ENCODE peak calls at places on chromosomes 11 and 22, in eight cellular contexts. H, N, A, K, E, M, P and S are unnamed samples.

GRCh38 chr11:66081505-66081904 is 11.4 kb downstream of the PACS1 start:
- DNase-seq in H (no peak), N (no peak), A (no peak), K (no peak), E (no peak), M (peak), P (peak), S (peak)

GRCh38 chr11:70712471-70712870 is 314.1 kb downstream of the CTTN start:
- DNase-seq in H (no peak), N (no peak), A (no peak), K (no peak), E (peak), M (no peak), P (peak), S (no peak)

GRCh38 chr11:1706634-1707400 is 9.8 kb downstream of the KRTAP5-6 start:
- DNase-seq in H (peak), N (no peak), A (no peak), K (no peak), E (peak), M (no peak), P (no peak), S (no peak)

GRCh38 chr11:93481279-93481678 is 61.9 kb downstream of the SMCO4 start:
- DNase-seq in H (no peak), N (no peak), A (peak), K (no peak), E (no peak), M (no peak), P (no peak), S (no peak)

GRCh38 chr11:112025682-112026081 is 474 bp downstream of the DLAT start:
- DNase-seq in H (no peak), N (no peak), A (no peak), K (peak), E (peak), M (no peak), P (peak), S (peak)

GRCh38 chr11:19392321-19392720 is 151.6 kb upstream of the E2F8 start:
- DNase-seq in H (no peak), N (no peak), A (no peak), K (no peak), E (no peak), M (no peak), P (peak), S (no peak)

GRCh38 chr11:34653851-34654490 is 33.1 kb downstream of the EHF start:
- DNase-seq in H (peak), N (no peak), A (peak), K (peak), E (peak), M (peak), P (peak), S (no peak)

GRCh38 chr11:117145393-117145761 is 1.3 kb downstream of the PAFAH1B2 start:
- DNase-seq in H (no peak), N (no peak), A (no peak), K (peak), E (peak), M (no peak), P (peak), S (peak)

GRCh38 chr11:66328307-66329144 is 7.7 kb downstream of the RIN1 start:
- DNase-seq in H (peak), N (peak), A (no peak), K (peak), E (peak), M (peak), P (peak), S (peak)

GRCh38 chr11:35986958-35987357 is 43.1 kb downstream of the LDLRAD3 start:
- DNase-seq in H (no peak), N (no peak), A (no peak), K (no peak), E (no peak), M (no peak), P (no peak), S (no peak)

GRCh38 chr22:25202290-25202921 is 2.7 kb downstream of the CRYBB3 start:
- DNase-seq in H (peak), N (peak), A (peak), K (peak), E (peak), M (peak), P (peak), S (peak)

GRCh38 chr11:70142171-70142875 is 60.8 kb upstream of the FADD start:
- DNase-seq in H (peak), N (no peak), A (peak), K (no peak), E (no peak), M (no peak), P (no peak), S (no peak)

GRCh38 chr11:95891423-95892177 is 32.3 kb downstream of the MTMR2 start:
- DNase-seq in H (no peak), N (no peak), A (no peak), K (peak), E (no peak), M (no peak), P (no peak), S (no peak)

GRCh38 chr11:124743050-124743449 is 3.3 kb downstream of the NRGN start:
- DNase-seq in H (no peak), N (no peak), A (no peak), K (no peak), E (no peak), M (no peak), P (no peak), S (no peak)

GRCh38 chr11:64620286-64620962 is 29.4 kb downstream of the SLC22A12 start:
- DNase-seq in H (no peak), N (peak), A (no peak), K (no peak), E (peak), M (no peak), P (no peak), S (no peak)

GRCh38 chr11:6968816-6969215 is 42.6 kb downstream of the ZNF215 start:
- DNase-seq in H (no peak), N (no peak), A (peak), K (peak), E (peak), M (no peak), P (peak), S (no peak)

GRCh38 chr11:129695543-129696308 is 119.9 kb upstream of the TMEM45B start:
- DNase-seq in H (peak), N (no peak), A (no peak), K (no peak), E (peak), M (peak), P (peak), S (peak)

GRCh38 chr11:62665630-62666258 is 632 bp downstream of the CSKMT start:
- DNase-seq in H (no peak), N (peak), A (no peak), K (no peak), E (peak), M (peak), P (peak), S (no peak)

GRCh38 chr22:30324008-30324730 is 2.6 kb downstream of the TBC1D10A start:
- DNase-seq in H (no peak), N (no peak), A (no peak), K (no peak), E (peak), M (no peak), P (peak), S (no peak)

GRCh38 chr22:49812838-49813237 is 14.8 kb downstream of the BRD1 start:
- DNase-seq in H (no peak), N (no peak), A (no peak), K (no peak), E (peak), M (no peak), P (peak), S (no peak)

GRCh38 chr11:76767659-76768058 is 15.5 kb upstream of the TSKU start:
- DNase-seq in H (no peak), N (no peak), A (no peak), K (no peak), E (no peak), M (no peak), P (no peak), S (no peak)

GRCh38 chr11:2551131-2551530 is 106.3 kb downstream of the KCNQ1 start:
- DNase-seq in H (peak), N (peak), A (no peak), K (no peak), E (no peak), M (no peak), P (no peak), S (no peak)

GRCh38 chr22:30290679-30291333 is 1.5 kb upstream of the CASTOR1 start:
- DNase-seq in H (no peak), N (peak), A (peak), K (peak), E (peak), M (peak), P (peak), S (no peak)

GRCh38 chr11:76793834-76794291 is 10.7 kb downstream of the TSKU start:
- DNase-seq in H (no peak), N (no peak), A (no peak), K (no peak), E (no peak), M (no peak), P (no peak), S (no peak)

GRCh38 chr22:24410110-24410856 is 17.1 kb upstream of the ADORA2A start:
- DNase-seq in H (no peak), N (no peak), A (no peak), K (peak), E (peak), M (no peak), P (peak), S (peak)

GRCh38 chr11:36508743-36509142 is 1.3 kb downstream of the TRAF6 start:
- DNase-seq in H (no peak), N (no peak), A (no peak), K (no peak), E (no peak), M (no peak), P (peak), S (no peak)

GRCh38 chr11:86919557-86920210 is 35.5 kb downstream of the FZD4 start:
- DNase-seq in H (peak), N (no peak), A (no peak), K (peak), E (peak), M (no peak), P (peak), S (peak)

GRCh38 chr11:3016861-3017260 is 24.7 kb upstream of the NAP1L4 start:
- DNase-seq in H (no peak), N (no peak), A (no peak), K (no peak), E (no peak), M (no peak), P (no peak), S (no peak)

GRCh38 chr11:73157141-73158010 is 15.3 kb upstream of the FCHSD2 start:
- DNase-seq in H (peak), N (peak), A (no peak), K (peak), E (peak), M (no peak), P (peak), S (peak)

GRCh38 chr11:84969103-84969502 is 658.0 kb downstream of the DLG2 start:
- DNase-seq in H (no peak), N (no peak), A (no peak), K (no peak), E (peak), M (no peak), P (no peak), S (no peak)

GRCh38 chr22:35749808-35750207 is 32.1 kb downstream of the APOL5 start:
- DNase-seq in H (no peak), N (no peak), A (no peak), K (no peak), E (no peak), M (no peak), P (peak), S (peak)

GRCh38 chr11:67002297-67002913 is 20.5 kb upstream of the SYT12 start:
- DNase-seq in H (no peak), N (no peak), A (no peak), K (no peak), E (no peak), M (no peak), P (no peak), S (no peak)

GRCh38 chr11:114399490-114399889 is 821 bp downstream of the C11orf71 start:
- DNase-seq in H (no peak), N (no peak), A (no peak), K (no peak), E (no peak), M (no peak), P (no peak), S (no peak)

GRCh38 chr11:34167961-34168360 is 62.5 kb downstream of the NAT10 start:
- DNase-seq in H (no peak), N (no peak), A (no peak), K (no peak), E (no peak), M (no peak), P (no peak), S (no peak)

GRCh38 chr11:17694711-17695110 is 24.7 kb upstream of the MYOD1 start:
- DNase-seq in H (no peak), N (no peak), A (no peak), K (no peak), E (no peak), M (no peak), P (no peak), S (no peak)

GRCh38 chr11:116825854-116826750 is 3.0 kb upstream of the APOA4 start:
- DNase-seq in H (no peak), N (no peak), A (no peak), K (no peak), E (no peak), M (no peak), P (no peak), S (no peak)

DNA sequence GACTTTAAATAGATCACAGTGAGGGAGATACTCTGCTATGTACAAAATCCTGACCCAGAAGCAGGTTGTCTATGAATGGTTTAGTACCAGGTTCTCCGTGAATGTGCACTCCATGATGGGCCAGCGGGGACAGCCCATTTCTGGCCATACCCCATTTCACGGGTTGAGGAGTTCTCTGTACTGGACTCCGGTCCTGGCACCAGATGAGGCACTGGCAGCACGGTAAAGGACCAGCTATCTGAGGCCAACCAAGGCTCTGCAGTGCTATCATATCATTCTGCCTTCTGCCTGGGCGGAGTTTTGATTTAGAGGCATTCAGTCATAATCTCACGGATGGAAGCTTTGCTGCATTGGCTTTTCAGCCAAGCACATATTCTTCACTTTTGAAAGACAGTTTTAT is 18.5 kb upstream of the KMT5B start:
- DNase-seq in H (peak), N (no peak), A (no peak), K (no peak), E (no peak), M (no peak), P (no peak), S (no peak)
- TF ChIP-seq CTCF in H (no peak), N (no peak), A (no peak), K (no peak), E (no peak), M (no peak), P (no peak), S (no peak)

GRCh38 chr11:61172353-61172752 is 11.1 kb upstream of the VPS37C start:
- DNase-seq in H (peak), N (no peak), A (no peak), K (no peak), E (no peak), M (no peak), P (no peak), S (no peak)

GRCh38 chr11:61172888-61173287 is 11.7 kb upstream of the VPS37C start:
- DNase-seq in H (no peak), N (no peak), A (no peak), K (no peak), E (no peak), M (no peak), P (no peak), S (no peak)

GRCh38 chr11:61174275-61174674 is 13.0 kb upstream of the VPS37C start:
- DNase-seq in H (peak), N (no peak), A (no peak), K (no peak), E (no peak), M (no peak), P (no peak), S (no peak)

GRCh38 chr11:61174949-61175348 is 13.7 kb upstream of the VPS37C start:
- DNase-seq in H (no peak), N (no peak), A (no peak), K (no peak), E (no peak), M (no peak), P (no peak), S (no peak)

DNA sequence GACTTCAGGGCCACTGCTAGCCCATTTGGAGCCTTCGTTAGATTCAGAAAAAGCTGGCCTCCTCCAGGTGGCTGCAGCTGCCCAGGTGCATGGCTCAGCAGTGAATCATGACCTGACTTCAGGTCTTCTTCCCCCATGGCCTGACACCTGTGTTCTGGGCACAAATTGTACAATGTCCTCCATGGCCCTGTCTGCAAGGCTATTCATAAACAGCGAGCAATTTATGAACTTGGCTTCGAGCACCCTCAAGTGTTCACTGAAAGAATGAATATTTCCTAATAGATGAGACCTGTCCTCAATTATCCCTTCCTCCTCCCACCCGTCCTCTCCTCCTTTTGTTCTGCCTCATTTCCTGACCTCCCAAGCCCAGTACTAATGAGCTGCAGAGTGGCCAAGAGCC is 12.2 kb upstream of the VPS37C start:
- DNase-seq in H (peak), N (no peak), A (no peak), K (peak), E (peak), M (no peak), P (peak), S (no peak)
- TF ChIP-seq CTCF in H (peak), N (peak), A (no peak), K (peak), E (peak), M (no peak), P (no peak), S (peak)

GRCh38 chr11:27723685-27724084 is 23.4 kb upstream of the BDNF start:
- DNase-seq in H (no peak), N (no peak), A (no peak), K (peak), E (no peak), M (no peak), P (no peak), S (no peak)
- TF ChIP-seq CTCF in H (no peak), N (no peak), A (no peak), K (peak), E (no peak), M (no peak), P (peak), S (no peak)

GRCh38 chr22:42114721-42115120 is 15.9 kb downstream of the CYP2D6 start:
- DNase-seq in H (no peak), N (no peak), A (no peak), K (peak), E (peak), M (no peak), P (peak), S (no peak)
- TF ChIP-seq CTCF in H (peak), N (no peak), A (peak), K (peak), E (peak), M (no peak), P (peak), S (no peak)

GRCh38 chr11:14420223-14420622 is 61.2 kb upstream of the RRAS2 start:
- DNase-seq in H (no peak), N (no peak), A (no peak), K (no peak), E (no peak), M (no peak), P (no peak), S (no peak)

GRCh38 chr11:14417186-14417585 is 58.2 kb upstream of the RRAS2 start:
- DNase-seq in H (no peak), N (no peak), A (no peak), K (no peak), E (peak), M (no peak), P (peak), S (no peak)

GRCh38 chr11:14417975-14418374 is 59.0 kb upstream of the RRAS2 start:
- DNase-seq in H (no peak), N (no peak), A (no peak), K (peak), E (peak), M (no peak), P (peak), S (no peak)

GRCh38 chr11:14422052-14422813 is 63.2 kb upstream of the RRAS2 start:
- DNase-seq in H (peak), N (peak), A (peak), K (peak), E (peak), M (peak), P (peak), S (no peak)

GRCh38 chr11:14418801-14419417 is 59.9 kb upstream of the RRAS2 start:
- DNase-seq in H (no peak), N (no peak), A (no peak), K (no peak), E (no peak), M (no peak), P (peak), S (peak)
- TF ChIP-seq CTCF in H (peak), N (no peak), A (peak), K (peak), E (peak), M (no peak), P (peak), S (peak)

GRCh38 chr11:113189909-113190667 is 124.3 kb upstream of the TTC12 start:
- DNase-seq in H (no peak), N (no peak), A (peak), K (peak), E (peak), M (no peak), P (peak), S (no peak)

GRCh38 chr11:113184498-113184897 is 129.9 kb upstream of the TTC12 start:
- DNase-seq in H (no peak), N (no peak), A (peak), K (peak), E (peak), M (no peak), P (peak), S (no peak)

GRCh38 chr11:113193077-113193476 is 121.3 kb upstream of the TTC12 start:
- DNase-seq in H (no peak), N (no peak), A (no peak), K (no peak), E (peak), M (no peak), P (peak), S (no peak)

GRCh38 chr11:113192121-113192925 is 122.1 kb upstream of the TTC12 start:
- DNase-seq in H (no peak), N (no peak), A (no peak), K (no peak), E (peak), M (no peak), P (peak), S (no peak)

DNA sequence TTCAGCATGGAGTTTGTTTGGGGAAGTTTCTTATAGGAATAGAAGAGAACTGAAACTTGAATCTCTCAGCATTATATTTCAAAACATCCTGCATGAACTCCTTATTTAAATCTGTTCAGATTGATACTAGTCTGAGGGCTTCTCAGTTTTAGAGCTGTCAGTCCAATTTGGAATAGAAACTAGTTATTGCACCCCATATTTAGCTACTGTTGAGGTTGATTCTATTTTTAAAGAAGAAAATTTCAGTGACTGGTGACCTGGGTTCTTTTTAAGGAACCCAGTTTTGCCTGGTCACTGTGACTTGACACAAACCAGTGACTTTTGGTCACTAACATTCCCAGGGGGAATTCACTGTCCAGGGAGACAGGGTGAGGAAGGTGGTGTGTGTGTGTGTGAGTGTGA is 125.9 kb upstream of the TTC12 start:
- DNase-seq in H (no peak), N (no peak), A (no peak), K (no peak), E (no peak), M (no peak), P (no peak), S (no peak)
- TF ChIP-seq CTCF in H (no peak), N (no peak), A (no peak), K (no peak), E (no peak), M (no peak), P (no peak), S (no peak)

DNA sequence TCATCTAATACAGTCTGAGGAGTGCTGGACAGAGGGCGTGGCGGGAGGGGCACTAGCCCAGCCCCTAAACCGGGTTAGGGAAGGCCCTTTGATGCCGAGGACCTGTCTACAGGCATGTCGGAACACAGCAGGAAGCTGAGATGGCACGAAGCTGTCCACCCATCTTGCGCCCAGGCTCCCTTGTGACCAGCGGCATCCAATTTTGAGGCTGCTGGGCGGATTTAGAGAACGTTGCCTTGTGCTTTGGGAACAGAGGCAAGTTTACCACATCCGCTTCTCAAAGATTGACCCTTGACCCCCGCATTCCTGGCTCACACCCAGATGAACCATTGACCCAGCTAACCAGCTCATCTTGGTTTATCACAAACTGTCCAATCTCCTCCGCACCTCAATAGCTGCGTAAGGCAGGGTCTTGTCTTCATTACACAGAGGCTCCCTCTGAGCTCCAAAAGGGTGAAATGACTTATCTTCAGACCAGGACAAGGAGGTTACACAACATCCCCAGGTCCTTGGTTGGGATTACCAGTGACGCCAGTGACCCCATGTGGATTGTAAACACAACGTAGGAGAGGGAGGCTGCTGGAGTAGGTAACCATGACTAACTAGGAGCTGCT is 4.5 kb downstream of the FAM83F start:
- DNase-seq in H (peak), N (no peak), A (no peak), K (peak), E (peak), M (no peak), P (no peak), S (no peak)
- TF ChIP-seq CTCF in H (peak), N (no peak), A (peak), K (peak), E (no peak), M (no peak), P (no peak), S (no peak)